ENCODE peak calls at places on chromosomes 16 and 17, in six cellular contexts. One of them, this sample, is unnamed.

GRCh38 chr16:13866073-13866472 is 53.9 kb upstream of the ERCC4 start:
- DNase-seq in fibroblast of the aortic adventitia: peak
- DNase-seq in transverse colon: peak
- DNase-seq in tibial artery: peak
- DNase-seq in Peyer's patch: peak
- DNase-seq in CD8-positive, alpha-beta T cell: no peak
- DNase-seq in this sample: no peak

GRCh38 chr16:2857451-2858244 is at the start of gene PRSS22:
- DNase-seq in transverse colon: peak
- DNase-seq in CD8-positive, alpha-beta T cell: no peak
- DNase-seq in fibroblast of the aortic adventitia: no peak
- DNase-seq in Peyer's patch: no peak
- DNase-seq in tibial artery: peak
- DNase-seq in this sample: no peak

GRCh38 chr17:77833769-77834168 is 124.7 kb upstream of the TNRC6C start:
- DNase-seq in tibial artery: peak
- DNase-seq in fibroblast of the aortic adventitia: no peak
- DNase-seq in transverse colon: no peak
- DNase-seq in CD8-positive, alpha-beta T cell: no peak
- DNase-seq in Peyer's patch: no peak
- DNase-seq in this sample: no peak

GRCh38 chr17:7213895-7214299 is 5.7 kb downstream of the DLG4 start:
- DNase-seq in fibroblast of the aortic adventitia: peak
- DNase-seq in tibial artery: no peak
- DNase-seq in CD8-positive, alpha-beta T cell: no peak
- DNase-seq in transverse colon: peak
- DNase-seq in Peyer's patch: no peak
- DNase-seq in this sample: peak

GRCh38 chr16:50425648-50426047 is 56.9 kb upstream of the BRD7 start:
- DNase-seq in fibroblast of the aortic adventitia: no peak
- DNase-seq in CD8-positive, alpha-beta T cell: no peak
- DNase-seq in Peyer's patch: no peak
- DNase-seq in transverse colon: no peak
- DNase-seq in tibial artery: no peak
- DNase-seq in this sample: no peak

GRCh38 chr17:1072551-1072961 is 75.6 kb downstream of the TIMM22 start:
- DNase-seq in tibial artery: no peak
- DNase-seq in CD8-positive, alpha-beta T cell: no peak
- DNase-seq in transverse colon: no peak
- DNase-seq in Peyer's patch: no peak
- DNase-seq in fibroblast of the aortic adventitia: no peak
- DNase-seq in this sample: no peak

GRCh38 chr17:4533522-4534502 is 21.4 kb downstream of the MYBBP1A start:
- DNase-seq in tibial artery: no peak
- DNase-seq in CD8-positive, alpha-beta T cell: no peak
- DNase-seq in Peyer's patch: peak
- DNase-seq in transverse colon: peak
- DNase-seq in fibroblast of the aortic adventitia: no peak
- DNase-seq in this sample: peak

GRCh38 chr16:23362460-23363317 is 60.6 kb downstream of the SCNN1B start:
- DNase-seq in fibroblast of the aortic adventitia: no peak
- DNase-seq in transverse colon: peak
- DNase-seq in CD8-positive, alpha-beta T cell: no peak
- DNase-seq in tibial artery: no peak
- DNase-seq in Peyer's patch: peak
- DNase-seq in this sample: no peak

GRCh38 chr17:74430385-74430705 is 1.5 kb upstream of the GPRC5C start:
- DNase-seq in transverse colon: no peak
- DNase-seq in Peyer's patch: no peak
- DNase-seq in fibroblast of the aortic adventitia: no peak
- DNase-seq in tibial artery: peak
- DNase-seq in CD8-positive, alpha-beta T cell: no peak
- DNase-seq in this sample: no peak

GRCh38 chr16:85625053-85625452 is 11.9 kb downstream of the GSE1 start:
- DNase-seq in CD8-positive, alpha-beta T cell: no peak
- DNase-seq in fibroblast of the aortic adventitia: no peak
- DNase-seq in tibial artery: no peak
- DNase-seq in Peyer's patch: no peak
- DNase-seq in transverse colon: no peak
- DNase-seq in this sample: no peak

GRCh38 chr16:55575621-55576020 is 9.1 kb downstream of the CAPNS2 start:
- DNase-seq in CD8-positive, alpha-beta T cell: no peak
- DNase-seq in tibial artery: no peak
- DNase-seq in transverse colon: no peak
- DNase-seq in fibroblast of the aortic adventitia: no peak
- DNase-seq in Peyer's patch: no peak
- DNase-seq in this sample: no peak

GRCh38 chr17:726331-726919 is 6.0 kb upstream of the TLCD3A start:
- DNase-seq in CD8-positive, alpha-beta T cell: no peak
- DNase-seq in fibroblast of the aortic adventitia: no peak
- DNase-seq in Peyer's patch: no peak
- DNase-seq in transverse colon: peak
- DNase-seq in tibial artery: no peak
- DNase-seq in this sample: no peak

GRCh38 chr17:38428643-38429371 is 543 bp downstream of the ARHGAP23 start:
- DNase-seq in tibial artery: peak
- DNase-seq in transverse colon: peak
- DNase-seq in Peyer's patch: no peak
- DNase-seq in fibroblast of the aortic adventitia: peak
- DNase-seq in CD8-positive, alpha-beta T cell: no peak
- DNase-seq in this sample: peak

GRCh38 chr17:49707246-49707607 is 537 bp downstream of the SLC35B1 start:
- DNase-seq in fibroblast of the aortic adventitia: peak
- DNase-seq in CD8-positive, alpha-beta T cell: no peak
- DNase-seq in tibial artery: no peak
- DNase-seq in Peyer's patch: no peak
- DNase-seq in transverse colon: no peak
- DNase-seq in this sample: no peak

GRCh38 chr17:35871415-35871814 is 2.7 kb upstream of the HEATR9 start:
- DNase-seq in tibial artery: no peak
- DNase-seq in transverse colon: no peak
- DNase-seq in CD8-positive, alpha-beta T cell: no peak
- DNase-seq in fibroblast of the aortic adventitia: no peak
- DNase-seq in Peyer's patch: no peak
- DNase-seq in this sample: no peak

GRCh38 chr16:85390511-85391174 is 222.5 kb upstream of the GSE1 start:
- DNase-seq in fibroblast of the aortic adventitia: peak
- DNase-seq in tibial artery: peak
- DNase-seq in transverse colon: peak
- DNase-seq in Peyer's patch: peak
- DNase-seq in CD8-positive, alpha-beta T cell: no peak
- DNase-seq in this sample: peak

GRCh38 chr16:77888786-77889185 is 100.4 kb downstream of the VAT1L start:
- DNase-seq in fibroblast of the aortic adventitia: no peak
- DNase-seq in tibial artery: no peak
- DNase-seq in Peyer's patch: no peak
- DNase-seq in transverse colon: no peak
- DNase-seq in CD8-positive, alpha-beta T cell: no peak
- DNase-seq in this sample: no peak

GRCh38 chr17:60391419-60392041 is 403 bp downstream of the USP32 start:
- DNase-seq in Peyer's patch: no peak
- DNase-seq in transverse colon: no peak
- DNase-seq in fibroblast of the aortic adventitia: no peak
- DNase-seq in CD8-positive, alpha-beta T cell: no peak
- DNase-seq in tibial artery: no peak
- DNase-seq in this sample: no peak

GRCh38 chr16:74575175-74575804 is 31.6 kb downstream of the GLG1 start:
- DNase-seq in fibroblast of the aortic adventitia: no peak
- DNase-seq in tibial artery: no peak
- DNase-seq in Peyer's patch: no peak
- DNase-seq in CD8-positive, alpha-beta T cell: no peak
- DNase-seq in transverse colon: no peak
- DNase-seq in this sample: no peak

GRCh38 chr17:78442648-78443128 is 64.2 kb downstream of the PGS1 start:
- DNase-seq in CD8-positive, alpha-beta T cell: peak
- DNase-seq in fibroblast of the aortic adventitia: no peak
- DNase-seq in tibial artery: peak
- DNase-seq in transverse colon: peak
- DNase-seq in Peyer's patch: peak
- DNase-seq in this sample: no peak

GRCh38 chr16:23514381-23515152 is 4.3 kb upstream of the GGA2 start:
- DNase-seq in Peyer's patch: no peak
- DNase-seq in tibial artery: peak
- DNase-seq in CD8-positive, alpha-beta T cell: no peak
- DNase-seq in transverse colon: no peak
- DNase-seq in fibroblast of the aortic adventitia: no peak
- DNase-seq in this sample: no peak

GRCh38 chr16:28879261-28879840 is 1.1 kb downstream of the ATP2A1 start:
- DNase-seq in fibroblast of the aortic adventitia: no peak
- DNase-seq in tibial artery: no peak
- DNase-seq in transverse colon: peak
- DNase-seq in Peyer's patch: no peak
- DNase-seq in CD8-positive, alpha-beta T cell: no peak
- DNase-seq in this sample: no peak

GRCh38 chr16:15552507-15552906 is 90.4 kb downstream of the MARF1 start:
- DNase-seq in CD8-positive, alpha-beta T cell: no peak
- DNase-seq in Peyer's patch: no peak
- DNase-seq in fibroblast of the aortic adventitia: no peak
- DNase-seq in transverse colon: no peak
- DNase-seq in tibial artery: no peak
- DNase-seq in this sample: no peak

GRCh38 chr16:23225109-23225508 is 42.6 kb downstream of the SCNN1G start:
- DNase-seq in CD8-positive, alpha-beta T cell: no peak
- DNase-seq in fibroblast of the aortic adventitia: no peak
- DNase-seq in transverse colon: no peak
- DNase-seq in tibial artery: no peak
- DNase-seq in Peyer's patch: no peak
- DNase-seq in this sample: no peak

GRCh38 chr16:86986809-86987487 is 330.2 kb downstream of the C16orf95 start:
- DNase-seq in transverse colon: no peak
- DNase-seq in fibroblast of the aortic adventitia: no peak
- DNase-seq in Peyer's patch: peak
- DNase-seq in tibial artery: peak
- DNase-seq in CD8-positive, alpha-beta T cell: no peak
- DNase-seq in this sample: no peak

GRCh38 chr16:4371481-4372314 is at the start of gene VASN:
- DNase-seq in transverse colon: peak
- DNase-seq in fibroblast of the aortic adventitia: peak
- DNase-seq in CD8-positive, alpha-beta T cell: peak
- DNase-seq in tibial artery: peak
- DNase-seq in Peyer's patch: peak
- DNase-seq in this sample: no peak

GRCh38 chr17:74431568-74432483 is at the start of gene GPRC5C:
- DNase-seq in Peyer's patch: peak
- DNase-seq in fibroblast of the aortic adventitia: peak
- DNase-seq in tibial artery: peak
- DNase-seq in transverse colon: peak
- DNase-seq in CD8-positive, alpha-beta T cell: no peak
- DNase-seq in this sample: peak

GRCh38 chr17:64741924-64742670 is 80.0 kb upstream of the SMURF2 start:
- DNase-seq in fibroblast of the aortic adventitia: peak
- DNase-seq in CD8-positive, alpha-beta T cell: no peak
- DNase-seq in tibial artery: peak
- DNase-seq in transverse colon: peak
- DNase-seq in Peyer's patch: peak
- DNase-seq in this sample: no peak

GRCh38 chr17:31917065-31917529 is 15.6 kb upstream of the UTP6 start:
- DNase-seq in transverse colon: no peak
- DNase-seq in CD8-positive, alpha-beta T cell: no peak
- DNase-seq in Peyer's patch: no peak
- DNase-seq in tibial artery: no peak
- DNase-seq in fibroblast of the aortic adventitia: no peak
- DNase-seq in this sample: no peak

GRCh38 chr16:72024862-72025382 is 16.4 kb downstream of the DHODH start:
- DNase-seq in tibial artery: no peak
- DNase-seq in transverse colon: no peak
- DNase-seq in fibroblast of the aortic adventitia: no peak
- DNase-seq in Peyer's patch: no peak
- DNase-seq in CD8-positive, alpha-beta T cell: no peak
- DNase-seq in this sample: no peak

GRCh38 chr16:72018470-72018869 is 9.9 kb downstream of the DHODH start:
- DNase-seq in transverse colon: no peak
- DNase-seq in fibroblast of the aortic adventitia: no peak
- DNase-seq in Peyer's patch: no peak
- DNase-seq in tibial artery: no peak
- DNase-seq in CD8-positive, alpha-beta T cell: no peak
- DNase-seq in this sample: no peak

GRCh38 chr16:72023962-72024361 is 15.4 kb downstream of the DHODH start:
- DNase-seq in transverse colon: no peak
- DNase-seq in fibroblast of the aortic adventitia: no peak
- DNase-seq in CD8-positive, alpha-beta T cell: no peak
- DNase-seq in Peyer's patch: no peak
- DNase-seq in tibial artery: peak
- DNase-seq in this sample: no peak

GRCh38 chr16:72025404-72026114 is 17.0 kb downstream of the DHODH start:
- DNase-seq in CD8-positive, alpha-beta T cell: no peak
- DNase-seq in transverse colon: no peak
- DNase-seq in fibroblast of the aortic adventitia: no peak
- DNase-seq in Peyer's patch: no peak
- DNase-seq in tibial artery: peak
- DNase-seq in this sample: no peak

GRCh38 chr16:72021043-72021442 is 12.5 kb downstream of the DHODH start:
- DNase-seq in fibroblast of the aortic adventitia: no peak
- DNase-seq in Peyer's patch: no peak
- DNase-seq in transverse colon: no peak
- DNase-seq in CD8-positive, alpha-beta T cell: no peak
- DNase-seq in tibial artery: peak
- DNase-seq in this sample: no peak
- TF ChIP-seq CTCF in fibroblast of the aortic adventitia: peak
- TF ChIP-seq CTCF in Peyer's patch: no peak
- TF ChIP-seq CTCF in transverse colon: no peak
- TF ChIP-seq CTCF in CD8-positive, alpha-beta T cell: no peak
- TF ChIP-seq CTCF in tibial artery: no peak
- TF ChIP-seq CTCF in this sample: peak

GRCh38 chr17:14559720-14560119 is 258.8 kb downstream of the HS3ST3B1 start:
- DNase-seq in fibroblast of the aortic adventitia: no peak
- DNase-seq in transverse colon: no peak
- DNase-seq in tibial artery: no peak
- DNase-seq in CD8-positive, alpha-beta T cell: no peak
- DNase-seq in Peyer's patch: no peak
- DNase-seq in this sample: no peak
- H3K4me3 ChIP-seq in fibroblast of the aortic adventitia: no peak
- H3K4me3 ChIP-seq in transverse colon: no peak
- H3K4me3 ChIP-seq in tibial artery: no peak
- H3K4me3 ChIP-seq in CD8-positive, alpha-beta T cell: no peak
- H3K4me3 ChIP-seq in Peyer's patch: no peak
- H3K4me3 ChIP-seq in this sample: no peak

GRCh38 chr16:47113130-47113529 is 30.6 kb downstream of the NETO2 start:
- DNase-seq in transverse colon: no peak
- DNase-seq in fibroblast of the aortic adventitia: no peak
- DNase-seq in tibial artery: no peak
- DNase-seq in Peyer's patch: no peak
- DNase-seq in CD8-positive, alpha-beta T cell: no peak
- DNase-seq in this sample: no peak

GRCh38 chr16:47109361-47109760 is 34.4 kb downstream of the NETO2 start:
- DNase-seq in tibial artery: no peak
- DNase-seq in fibroblast of the aortic adventitia: no peak
- DNase-seq in Peyer's patch: no peak
- DNase-seq in transverse colon: no peak
- DNase-seq in CD8-positive, alpha-beta T cell: no peak
- DNase-seq in this sample: no peak

GRCh38 chr16:47110939-47111338 is 32.8 kb downstream of the NETO2 start:
- DNase-seq in transverse colon: no peak
- DNase-seq in Peyer's patch: no peak
- DNase-seq in fibroblast of the aortic adventitia: no peak
- DNase-seq in tibial artery: no peak
- DNase-seq in CD8-positive, alpha-beta T cell: no peak
- DNase-seq in this sample: no peak
- TF ChIP-seq CTCF in transverse colon: no peak
- TF ChIP-seq CTCF in Peyer's patch: no peak
- TF ChIP-seq CTCF in fibroblast of the aortic adventitia: no peak
- TF ChIP-seq CTCF in tibial artery: no peak
- TF ChIP-seq CTCF in CD8-positive, alpha-beta T cell: no peak
- TF ChIP-seq CTCF in this sample: no peak

GRCh38 chr17:3004150-3004801 is 59.1 kb downstream of the OR1D5 start:
- DNase-seq in tibial artery: peak
- DNase-seq in Peyer's patch: peak
- DNase-seq in transverse colon: peak
- DNase-seq in fibroblast of the aortic adventitia: peak
- DNase-seq in CD8-positive, alpha-beta T cell: peak
- DNase-seq in this sample: peak
- H3K4me3 ChIP-seq in tibial artery: peak
- H3K4me3 ChIP-seq in Peyer's patch: peak
- H3K4me3 ChIP-seq in transverse colon: no peak
- H3K4me3 ChIP-seq in fibroblast of the aortic adventitia: peak
- H3K4me3 ChIP-seq in CD8-positive, alpha-beta T cell: peak
- H3K4me3 ChIP-seq in this sample: no peak

This sample was measured in retinal pigment epithelial cell.